ENCODE peak calls at places on chromosome 12, in six cellular contexts. D is choroid plexus epithelial cell, V is body of pancreas, Y is tibial nerve, M is GM23338, A is OCI-LY7. O is an unnamed sample.

GRCh38 chr12:3473171-3473570 is 17.8 kb upstream of the PRMT8 start:
- DNase-seq in D (no peak), V (no peak), Y (no peak), M (no peak), A (no peak), O (no peak)

GRCh38 chr12:25864287-25864686 is 94.2 kb upstream of the RASSF8 start:
- DNase-seq in D (no peak), V (no peak), Y (no peak), M (no peak), A (no peak), O (no peak)

GRCh38 chr12:121933522-121934317 is 15.3 kb downstream of the CFAP251 start:
- DNase-seq in D (peak; percentile 53), V (no peak), Y (no peak), M (peak; percentile 83), A (no peak), O (peak; percentile 31)

GRCh38 chr12:19131020-19131431 is 1.5 kb downstream of the PLEKHA5 start:
- DNase-seq in D (peak; percentile 60), V (peak; percentile 41), Y (peak; percentile 14), M (peak; percentile 62), A (no peak), O (peak; percentile 52)

GRCh38 chr12:108939594-108939993 is 59.7 kb downstream of the DAO start:
- DNase-seq in D (peak; percentile 63), V (no peak), Y (no peak), M (peak; percentile 69), A (peak; percentile 76), O (peak; percentile 27)

GRCh38 chr12:101051901-101052550 is 158.0 kb downstream of the SLC5A8 start:
- DNase-seq in D (peak; percentile 66), V (peak; percentile 58), Y (no peak), M (no peak), A (no peak), O (peak; percentile 96)

GRCh38 chr12:7142057-7142644 is 12.0 kb downstream of the CLSTN3 start:
- DNase-seq in D (peak; percentile 70), V (peak; percentile 61), Y (peak; percentile 70), M (peak; percentile 83), A (peak; percentile 70), O (peak; percentile 65)

GRCh38 chr12:6278439-6279255 is 31.8 kb upstream of the PLEKHG6 start:
- DNase-seq in D (peak; percentile 74), V (peak; percentile 90), Y (peak; percentile 73), M (peak; percentile 85), A (peak; percentile 75), O (peak; percentile 81)

GRCh38 chr12:49069507-49070346 is at the start of gene RHEBL1:
- DNase-seq in D (peak; percentile 97), V (peak; percentile 99), Y (peak; percentile 96), M (peak; percentile 97), A (peak; percentile 98), O (peak; percentile 96)

GRCh38 chr12:52210186-52210924 is 18.5 kb upstream of the KRT80 start:
- DNase-seq in D (peak; percentile 75), V (no peak), Y (peak; percentile 62), M (no peak), A (no peak), O (peak; percentile 91)

GRCh38 chr12:22477894-22478287 is 66.5 kb downstream of the C2CD5 start:
- DNase-seq in D (peak; percentile 71), V (no peak), Y (no peak), M (no peak), A (no peak), O (peak; percentile 79)

GRCh38 chr12:93972411-93973208 is 175.8 kb upstream of the PLXNC1 start:
- DNase-seq in D (peak; percentile 32), V (no peak), Y (no peak), M (no peak), A (no peak), O (peak; percentile 38)

GRCh38 chr12:29113101-29113500 is 36.0 kb upstream of the FAR2 start:
- DNase-seq in D (no peak), V (no peak), Y (no peak), M (no peak), A (no peak), O (no peak)

GRCh38 chr12:53327435-53328042 is 6.1 kb upstream of the AAAS start:
- DNase-seq in D (peak; percentile 24), V (no peak), Y (no peak), M (peak; percentile 47), A (peak; percentile 38), O (peak; percentile 45)

GRCh38 chr12:52254180-52254964 is 20.1 kb upstream of the KRT86 start:
- DNase-seq in D (no peak), V (peak; percentile 3), Y (no peak), M (no peak), A (no peak), O (no peak)

GRCh38 chr12:11730299-11731041 is 81.0 kb downstream of the ETV6 start:
- DNase-seq in D (no peak), V (peak; percentile 89), Y (no peak), M (peak; percentile 41), A (peak; percentile 93), O (no peak)

GRCh38 chr12:115599251-115599811 is 678.2 kb downstream of the MED13L start:
- DNase-seq in D (peak; percentile 10), V (peak; percentile 7), Y (no peak), M (peak; percentile 47), A (no peak), O (no peak)

GRCh38 chr12:19988918-19989317 is 379.4 kb upstream of the PDE3A start:
- DNase-seq in D (no peak), V (no peak), Y (no peak), M (no peak), A (no peak), O (no peak)

GRCh38 chr12:55745361-55746146 is 2.6 kb downstream of the GDF11 start:
- DNase-seq in D (peak; percentile 38), V (no peak), Y (no peak), M (peak; percentile 95), A (peak; percentile 87), O (peak; percentile 50)
- H3K4me3 ChIP-seq in D (peak overlapping the region; percentile 11), V (no peak overlapping the region), Y (peak overlapping the region; percentile 26), M (peak overlapping the region; percentile 95), A (peak overlapping the region; percentile 91), O (peak overlapping the region; percentile 30)

DNA sequence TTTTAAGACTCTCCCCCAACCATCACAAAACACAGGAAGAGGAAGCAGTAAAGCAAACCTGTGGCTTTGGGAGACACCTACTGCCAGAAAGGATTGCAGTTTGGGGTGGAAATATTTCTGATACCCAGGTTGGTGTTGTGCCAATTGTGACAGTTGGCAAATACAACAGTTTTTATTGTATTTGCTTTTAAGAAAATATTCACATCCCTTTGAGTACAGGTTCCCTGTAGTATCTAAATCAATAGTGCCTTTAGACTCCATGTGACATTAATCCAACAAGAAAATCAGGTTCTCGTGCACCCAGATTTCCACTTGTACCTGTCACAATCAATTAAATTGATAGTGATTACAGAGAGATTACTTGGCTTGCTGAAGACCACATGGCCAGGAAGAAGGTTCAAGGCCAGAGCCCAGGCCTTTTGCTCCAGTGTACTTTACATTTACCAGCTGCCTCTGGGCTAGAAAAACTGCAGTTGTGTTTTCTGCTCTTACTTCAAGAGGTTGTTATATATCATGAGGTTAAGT is 361.2 kb downstream of the ATP23 start:
- DNase-seq in D (no peak), V (peak; percentile 24), Y (no peak), M (peak; percentile 22), A (peak; percentile 8), O (no peak)
- TF ChIP-seq CTCF in D (peak; percentile 11), V (no peak), Y (no peak), M (no peak), A (peak; percentile 31), O (no peak)

GRCh38 chr12:56081393-56082347 is 1.7 kb downstream of the ERBB3 start:
- DNase-seq in D (no peak), V (peak; percentile 78), Y (no peak), M (peak; percentile 27), A (no peak), O (no peak)

GRCh38 chr12:56080556-56081138 is 682 bp downstream of the ERBB3 start:
- DNase-seq in D (no peak), V (peak; percentile 80), Y (no peak), M (peak; percentile 80), A (peak; percentile 29), O (no peak)

GRCh38 chr12:56079729-56080555 is at the start of gene ERBB3:
- DNase-seq in D (peak; percentile 80), V (peak; percentile 89), Y (peak; percentile 36), M (peak; percentile 92), A (peak; percentile 14), O (peak; percentile 77)

GRCh38 chr12:56078931-56079728 is 835 bp upstream of the ERBB3 start:
- DNase-seq in D (peak; percentile 74), V (peak; percentile 96), Y (peak; percentile 73), M (peak; percentile 96), A (peak; percentile 51), O (peak; percentile 86)

DNA sequence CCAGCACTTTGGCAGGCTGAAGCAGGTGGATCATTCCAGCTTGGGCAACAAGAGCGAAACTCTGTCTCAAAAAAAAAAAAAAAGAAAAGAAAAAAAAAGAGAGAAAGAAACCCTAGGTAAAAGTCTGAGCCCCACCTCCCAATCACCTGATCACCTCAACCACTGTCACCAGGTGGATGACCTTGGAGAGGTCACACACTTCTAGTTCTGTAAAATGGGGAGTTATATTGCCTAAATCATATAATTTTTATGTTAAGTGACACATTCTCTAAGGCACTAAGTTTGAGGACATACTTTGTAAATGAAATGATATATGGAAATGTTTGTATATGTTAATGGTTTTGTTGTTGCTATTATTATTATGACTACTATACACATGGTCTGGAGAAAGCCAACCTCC is 1.5 kb upstream of the ERBB3 start:
- DNase-seq in D (no peak), V (no peak), Y (no peak), M (peak; percentile 48), A (no peak), O (no peak)
- H3K4me3 ChIP-seq in D (no peak overlapping the region), V (no peak overlapping the region), Y (no peak overlapping the region), M (peak overlapping the region; percentile 84), A (no peak overlapping the region), O (no peak overlapping the region)

DNA sequence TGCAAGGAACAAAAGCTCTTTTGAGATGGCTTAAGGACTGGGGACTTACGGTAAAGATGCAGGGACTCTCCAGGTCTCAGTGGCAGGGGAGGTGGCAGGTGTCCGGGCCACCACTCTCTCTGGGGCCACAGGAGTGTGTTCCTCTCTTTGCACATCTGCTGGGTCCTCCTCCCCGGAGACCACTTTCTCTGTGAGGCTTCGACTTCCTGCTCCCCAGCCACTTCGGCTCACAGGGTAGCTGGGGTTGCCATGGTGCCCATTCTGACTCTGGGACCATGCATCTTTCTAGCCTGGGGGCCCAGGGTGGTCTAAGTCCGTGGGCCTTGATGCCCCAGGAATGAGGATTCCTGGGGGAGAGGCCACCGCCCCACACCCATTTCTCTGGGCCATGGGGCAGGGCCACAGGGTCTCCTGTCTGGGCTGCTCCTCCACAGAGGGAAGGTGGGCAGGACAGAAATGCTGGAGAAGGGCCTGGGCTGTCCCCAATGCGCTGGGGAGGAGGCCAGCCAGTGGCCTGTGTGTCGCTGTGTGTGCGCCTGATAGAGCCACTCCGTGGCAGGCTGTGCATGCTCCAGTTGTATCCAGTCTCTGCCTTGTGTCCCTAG is 38.5 kb downstream of the CCDC92 start:
- DNase-seq in D (no peak), V (no peak), Y (no peak), M (no peak), A (peak; percentile 16), O (no peak)
- TF ChIP-seq CTCF in D (no peak), V (no peak), Y (no peak), M (no peak), A (no peak), O (no peak)

O was measured in fibroblast of pulmonary artery.